ENCODE peak calls at places on chromosomes 7 and 10, in six cellular contexts. One of them, this sample, is unnamed.

GRCh38 chr7:97064972-97065587 is 40.4 kb upstream of the DLX5 start:
- DNase-seq in body of pancreas: peak
- DNase-seq in stomach: no peak
- DNase-seq in HCT116: peak
- DNase-seq in IMR-90: peak
- DNase-seq in RWPE1: peak
- DNase-seq in this sample: peak

GRCh38 chr7:152328234-152328633 is 107.6 kb downstream of the KMT2C start:
- DNase-seq in body of pancreas: no peak
- DNase-seq in stomach: no peak
- DNase-seq in HCT116: no peak
- DNase-seq in IMR-90: no peak
- DNase-seq in RWPE1: no peak
- DNase-seq in this sample: no peak

GRCh38 chr10:62381385-62382102 is 7.4 kb downstream of the ZNF365 start:
- DNase-seq in body of pancreas: no peak
- DNase-seq in stomach: no peak
- DNase-seq in HCT116: no peak
- DNase-seq in IMR-90: no peak
- DNase-seq in RWPE1: no peak
- DNase-seq in this sample: no peak

GRCh38 chr10:79392020-79392398 is 44.7 kb downstream of the PPIF start:
- DNase-seq in body of pancreas: no peak
- DNase-seq in stomach: peak
- DNase-seq in HCT116: no peak
- DNase-seq in IMR-90: no peak
- DNase-seq in RWPE1: no peak
- DNase-seq in this sample: no peak

GRCh38 chr7:85705076-85705475 is 518.2 kb upstream of the SEMA3D start:
- DNase-seq in body of pancreas: no peak
- DNase-seq in stomach: no peak
- DNase-seq in HCT116: no peak
- DNase-seq in IMR-90: no peak
- DNase-seq in RWPE1: no peak
- DNase-seq in this sample: no peak

GRCh38 chr7:1046722-1047679 is 2.7 kb downstream of the GPR146 start:
- DNase-seq in body of pancreas: peak
- DNase-seq in stomach: peak
- DNase-seq in HCT116: no peak
- DNase-seq in IMR-90: no peak
- DNase-seq in RWPE1: no peak
- DNase-seq in this sample: no peak

GRCh38 chr7:139544645-139545044 is 21.2 kb downstream of the CLEC2L start:
- DNase-seq in body of pancreas: no peak
- DNase-seq in stomach: no peak
- DNase-seq in HCT116: no peak
- DNase-seq in IMR-90: no peak
- DNase-seq in RWPE1: no peak
- DNase-seq in this sample: no peak

GRCh38 chr10:18689498-18689897 is 30.3 kb downstream of the ARL5B start:
- DNase-seq in body of pancreas: no peak
- DNase-seq in stomach: no peak
- DNase-seq in HCT116: no peak
- DNase-seq in IMR-90: peak
- DNase-seq in RWPE1: peak
- DNase-seq in this sample: no peak

GRCh38 chr10:34288634-34289033 is 526.5 kb downstream of the PARD3 start:
- DNase-seq in body of pancreas: no peak
- DNase-seq in stomach: no peak
- DNase-seq in HCT116: peak
- DNase-seq in IMR-90: peak
- DNase-seq in RWPE1: peak
- DNase-seq in this sample: no peak

GRCh38 chr10:96982149-96982930 is 150.2 kb downstream of the LCOR start:
- DNase-seq in body of pancreas: no peak
- DNase-seq in stomach: no peak
- DNase-seq in HCT116: no peak
- DNase-seq in IMR-90: no peak
- DNase-seq in RWPE1: no peak
- DNase-seq in this sample: no peak

GRCh38 chr10:89651205-89651915 is 6.3 kb upstream of the PANK1 start:
- DNase-seq in body of pancreas: no peak
- DNase-seq in stomach: no peak
- DNase-seq in HCT116: no peak
- DNase-seq in IMR-90: no peak
- DNase-seq in RWPE1: no peak
- DNase-seq in this sample: no peak

GRCh38 chr7:134625571-134625970 is 21.1 kb upstream of the BPGM start:
- DNase-seq in body of pancreas: no peak
- DNase-seq in stomach: no peak
- DNase-seq in HCT116: no peak
- DNase-seq in IMR-90: peak
- DNase-seq in RWPE1: no peak
- DNase-seq in this sample: no peak

GRCh38 chr7:81925530-81925929 is 155.7 kb upstream of the HGF start:
- DNase-seq in body of pancreas: no peak
- DNase-seq in stomach: no peak
- DNase-seq in HCT116: no peak
- DNase-seq in IMR-90: no peak
- DNase-seq in RWPE1: no peak
- DNase-seq in this sample: no peak

GRCh38 chr7:81926154-81926553 is 156.3 kb upstream of the HGF start:
- DNase-seq in body of pancreas: no peak
- DNase-seq in stomach: no peak
- DNase-seq in HCT116: no peak
- DNase-seq in IMR-90: peak
- DNase-seq in RWPE1: no peak
- DNase-seq in this sample: no peak

GRCh38 chr7:81924494-81924893 is 154.6 kb upstream of the HGF start:
- DNase-seq in body of pancreas: no peak
- DNase-seq in stomach: no peak
- DNase-seq in HCT116: no peak
- DNase-seq in IMR-90: no peak
- DNase-seq in RWPE1: no peak
- DNase-seq in this sample: no peak

GRCh38 chr7:81934596-81935301 is 164.9 kb upstream of the HGF start:
- DNase-seq in body of pancreas: no peak
- DNase-seq in stomach: no peak
- DNase-seq in HCT116: no peak
- DNase-seq in IMR-90: no peak
- DNase-seq in RWPE1: no peak
- DNase-seq in this sample: no peak

GRCh38 chr7:81929386-81929785 is 159.5 kb upstream of the HGF start:
- DNase-seq in body of pancreas: no peak
- DNase-seq in stomach: no peak
- DNase-seq in HCT116: no peak
- DNase-seq in IMR-90: peak
- DNase-seq in RWPE1: no peak
- DNase-seq in this sample: no peak
- H3K27ac ChIP-seq in body of pancreas: no peak
- H3K27ac ChIP-seq in stomach: no peak
- H3K27ac ChIP-seq in HCT116: no peak
- H3K27ac ChIP-seq in IMR-90: no peak
- H3K27ac ChIP-seq in RWPE1: no peak
- H3K27ac ChIP-seq in this sample: no peak

GRCh38 chr10:31032515-31033132 is 959 bp upstream of the ZNF438 start:
- DNase-seq in body of pancreas: no peak
- DNase-seq in stomach: no peak
- DNase-seq in HCT116: no peak
- DNase-seq in IMR-90: no peak
- DNase-seq in RWPE1: no peak
- DNase-seq in this sample: peak

GRCh38 chr10:31034041-31034918 is 2.6 kb upstream of the ZNF438 start:
- DNase-seq in body of pancreas: no peak
- DNase-seq in stomach: no peak
- DNase-seq in HCT116: no peak
- DNase-seq in IMR-90: peak
- DNase-seq in RWPE1: no peak
- DNase-seq in this sample: no peak

GRCh38 chr10:31031205-31031665 is 430 bp downstream of the ZNF438 start:
- DNase-seq in body of pancreas: no peak
- DNase-seq in stomach: peak
- DNase-seq in HCT116: no peak
- DNase-seq in IMR-90: no peak
- DNase-seq in RWPE1: peak
- DNase-seq in this sample: no peak

GRCh38 chr10:31031666-31032514 is at the start of gene ZNF438:
- DNase-seq in body of pancreas: peak
- DNase-seq in stomach: peak
- DNase-seq in HCT116: peak
- DNase-seq in IMR-90: peak
- DNase-seq in RWPE1: peak
- DNase-seq in this sample: peak

DNA sequence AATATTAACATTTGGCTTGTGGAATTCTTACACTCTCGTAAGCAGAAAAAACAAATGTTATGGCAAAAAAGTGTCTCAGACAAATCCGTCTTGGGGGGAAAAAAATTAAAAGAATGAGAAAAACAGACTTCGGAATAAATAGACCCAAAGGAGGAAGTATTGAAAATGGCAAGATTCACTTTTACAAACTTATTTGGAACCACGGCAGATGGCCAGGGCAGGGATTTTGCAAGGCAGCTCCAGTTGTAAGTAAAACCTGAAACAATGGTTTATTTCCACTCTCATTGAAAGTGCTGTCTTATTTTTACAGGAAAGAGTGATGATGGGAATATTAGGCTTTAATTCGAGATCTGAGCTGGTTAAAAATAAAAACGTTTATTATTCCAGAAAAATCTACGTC is 1.5 kb upstream of the ZNF438 start:
- DNase-seq in body of pancreas: no peak
- DNase-seq in stomach: no peak
- DNase-seq in HCT116: no peak
- DNase-seq in IMR-90: no peak
- DNase-seq in RWPE1: no peak
- DNase-seq in this sample: no peak
- H3K27ac ChIP-seq in body of pancreas: no peak
- H3K27ac ChIP-seq in stomach: peak
- H3K27ac ChIP-seq in HCT116: no peak
- H3K27ac ChIP-seq in IMR-90: peak
- H3K27ac ChIP-seq in RWPE1: no peak
- H3K27ac ChIP-seq in this sample: no peak

DNA sequence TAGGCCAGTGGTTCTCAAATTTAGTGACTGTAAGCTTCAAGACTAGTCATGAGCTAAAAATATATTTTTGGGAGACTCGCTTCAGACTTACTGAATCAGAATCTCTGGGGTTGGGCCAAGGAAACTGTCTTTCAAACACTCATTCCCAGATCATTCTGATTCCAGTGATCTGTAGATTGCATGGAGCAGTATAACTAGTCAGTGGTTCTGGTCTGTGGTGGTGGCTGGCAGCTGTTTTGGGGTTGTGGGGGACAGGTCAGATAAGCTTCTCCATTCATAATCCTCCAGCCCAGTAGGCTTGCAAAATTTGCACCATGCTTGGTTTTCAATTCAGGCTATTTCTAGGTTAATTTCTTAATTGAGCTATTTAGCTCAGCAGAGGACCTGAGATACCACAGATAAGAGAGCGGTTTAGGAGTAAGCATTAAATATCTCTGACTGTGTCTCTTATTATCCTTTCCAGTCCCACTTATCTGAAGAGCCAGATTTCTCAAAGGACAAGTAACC is 3.8 kb upstream of the KAT6B start:
- DNase-seq in body of pancreas: no peak
- DNase-seq in stomach: no peak
- DNase-seq in HCT116: no peak
- DNase-seq in IMR-90: peak
- DNase-seq in RWPE1: no peak
- DNase-seq in this sample: no peak
- H3K27ac ChIP-seq in body of pancreas: peak
- H3K27ac ChIP-seq in stomach: peak
- H3K27ac ChIP-seq in HCT116: no peak
- H3K27ac ChIP-seq in IMR-90: no peak
- H3K27ac ChIP-seq in RWPE1: no peak
- H3K27ac ChIP-seq in this sample: no peak

DNA sequence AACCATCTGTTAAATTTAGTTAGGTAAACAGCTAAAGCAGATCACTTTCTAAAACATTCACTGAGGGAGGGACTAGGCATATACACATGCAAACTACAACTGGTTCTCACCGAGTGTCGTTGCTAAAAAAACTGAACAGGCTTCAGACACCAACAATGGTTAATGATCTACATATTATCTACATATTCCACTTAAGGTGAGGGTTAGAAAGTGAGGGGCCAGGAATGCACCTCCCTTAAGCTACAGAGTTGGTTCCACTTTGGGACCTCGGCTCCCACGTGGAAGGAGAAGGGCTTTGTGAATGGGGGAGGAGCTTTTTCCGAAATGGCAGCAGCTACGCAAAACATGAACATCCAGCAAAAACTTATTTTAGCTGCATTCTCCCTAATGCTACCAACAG is 5.8 kb downstream of the CTBP2 start:
- DNase-seq in body of pancreas: no peak
- DNase-seq in stomach: no peak
- DNase-seq in HCT116: no peak
- DNase-seq in IMR-90: no peak
- DNase-seq in RWPE1: no peak
- DNase-seq in this sample: no peak
- H3K27ac ChIP-seq in body of pancreas: peak
- H3K27ac ChIP-seq in stomach: peak
- H3K27ac ChIP-seq in HCT116: no peak
- H3K27ac ChIP-seq in IMR-90: no peak
- H3K27ac ChIP-seq in RWPE1: no peak
- H3K27ac ChIP-seq in this sample: peak

GRCh38 chr10:24462889-24463552 is 254.1 kb downstream of the KIAA1217 start:
- DNase-seq in body of pancreas: no peak
- DNase-seq in stomach: no peak
- DNase-seq in HCT116: no peak
- DNase-seq in IMR-90: no peak
- DNase-seq in RWPE1: no peak
- DNase-seq in this sample: no peak
- H3K27ac ChIP-seq in body of pancreas: peak
- H3K27ac ChIP-seq in stomach: peak
- H3K27ac ChIP-seq in HCT116: no peak
- H3K27ac ChIP-seq in IMR-90: no peak
- H3K27ac ChIP-seq in RWPE1: no peak
- H3K27ac ChIP-seq in this sample: no peak